ENCODE peak calls at places on chromosomes 11 and 22, in seven cellular contexts. T, V, Z, A, B, F and Q are unnamed samples.

GRCh38 chr11:62553839-62554361 is 7.3 kb upstream of the AHNAK start:
- DNase-seq in T (no peak), V (peak), Z (no peak), A (no peak), B (no peak), F (no peak), Q (no peak)

GRCh38 chr11:97893612-97894011 is 1127.1 kb upstream of the CNTN5 start:
- DNase-seq in T (no peak), V (no peak), Z (no peak), A (no peak), B (peak), F (no peak), Q (no peak)

GRCh38 chr11:38791346-38791961 is 2193.4 kb upstream of the RAG2 start:
- DNase-seq in T (peak), V (peak), Z (no peak), A (no peak), B (peak), F (no peak), Q (no peak)

GRCh38 chr11:44609028-44609782 is 43.7 kb downstream of the CD82 start:
- DNase-seq in T (no peak), V (no peak), Z (no peak), A (no peak), B (no peak), F (no peak), Q (no peak)

GRCh38 chr22:40263191-40263590 is 83.1 kb upstream of the ADSL start:
- DNase-seq in T (peak), V (no peak), Z (no peak), A (peak), B (no peak), F (no peak), Q (peak)

GRCh38 chr11:102120006-102120405 is 9.8 kb downstream of the YAP1 start:
- DNase-seq in T (no peak), V (peak), Z (no peak), A (peak), B (no peak), F (no peak), Q (no peak)

GRCh38 chr22:35629406-35630234 is 12.5 kb upstream of the MB start:
- DNase-seq in T (peak), V (peak), Z (peak), A (peak), B (no peak), F (peak), Q (peak)

GRCh38 chr22:32999039-32999861 is 58.9 kb downstream of the SYN3 start:
- DNase-seq in T (no peak), V (no peak), Z (no peak), A (no peak), B (no peak), F (no peak), Q (no peak)

GRCh38 chr11:71373791-71374454 is 74.3 kb downstream of the DHCR7 start:
- DNase-seq in T (no peak), V (no peak), Z (no peak), A (no peak), B (no peak), F (no peak), Q (no peak)

GRCh38 chr11:72349616-72350218 is 84.6 kb downstream of the CLPB start:
- DNase-seq in T (peak), V (no peak), Z (peak), A (no peak), B (peak), F (no peak), Q (no peak)

GRCh38 chr11:1770061-1770460 is 6.3 kb upstream of the CTSD start:
- DNase-seq in T (no peak), V (no peak), Z (no peak), A (no peak), B (no peak), F (no peak), Q (peak)
- TF ChIP-seq EP300 in T (no peak), V (no peak), Z (no peak), A (no peak), B (no peak), F (no peak), Q (no peak)

DNA sequence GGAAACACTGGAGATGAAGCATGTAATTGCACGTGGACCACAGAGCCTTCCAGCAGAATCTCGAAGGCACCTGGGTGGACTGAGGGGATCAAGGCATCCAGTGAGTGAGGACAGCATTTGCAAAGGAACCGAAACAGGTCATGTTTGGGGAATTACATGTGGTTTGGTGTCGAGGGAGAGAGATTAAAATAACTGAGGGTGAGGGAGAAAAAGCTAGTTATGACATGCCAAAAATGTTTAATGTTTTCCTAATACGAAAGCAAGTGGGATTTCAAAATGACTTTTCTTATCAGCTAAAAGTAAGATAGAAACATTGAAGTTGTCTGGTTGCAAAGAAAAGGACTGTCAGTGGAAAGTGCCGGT is 157.1 kb downstream of the BLID start:
- DNase-seq in T (no peak), V (no peak), Z (no peak), A (no peak), B (no peak), F (no peak), Q (no peak)
- TF ChIP-seq CTCF in T (no peak), V (no peak), Z (no peak), A (no peak), B (no peak), F (no peak), Q (no peak)

GRCh38 chr11:104700609-104701008 is 197.7 kb downstream of the CASP12 start:
- DNase-seq in T (no peak), V (no peak), Z (no peak), A (no peak), B (no peak), F (no peak), Q (no peak)

GRCh38 chr11:104705475-104706195 is 192.6 kb downstream of the CASP12 start:
- DNase-seq in T (no peak), V (no peak), Z (no peak), A (peak), B (no peak), F (no peak), Q (peak)

DNA sequence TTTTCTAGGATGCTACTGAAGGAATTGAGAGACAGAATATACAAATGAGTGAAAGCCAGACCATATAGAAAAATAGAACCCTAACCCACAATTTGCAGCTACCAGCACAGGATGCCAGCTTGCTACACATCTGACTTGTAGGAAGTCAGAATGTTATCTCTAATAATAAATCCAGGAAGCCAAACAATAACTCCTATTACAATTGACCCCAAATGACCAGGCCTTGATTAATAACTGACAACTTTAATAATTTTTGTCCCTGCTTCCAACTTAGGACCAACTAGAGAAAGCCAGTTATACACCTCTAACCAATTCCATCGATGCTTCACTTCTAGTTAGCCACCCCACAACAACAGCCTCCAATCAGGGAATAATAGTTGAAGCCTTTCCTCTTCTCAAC is 193.4 kb downstream of the CASP12 start:
- DNase-seq in T (no peak), V (no peak), Z (no peak), A (no peak), B (no peak), F (no peak), Q (no peak)
- H3K27ac ChIP-seq in T (no peak), V (no peak), Z (no peak), A (peak), B (no peak), F (no peak), Q (no peak)

GRCh38 chr11:79481795-79482194 is 41.0 kb upstream of the TENM4 start:
- DNase-seq in T (no peak), V (no peak), Z (no peak), A (no peak), B (no peak), F (no peak), Q (no peak)
- TF ChIP-seq EP300 in T (no peak), V (no peak), Z (no peak), A (no peak), B (no peak), F (no peak), Q (no peak)

GRCh38 chr11:32154275-32154674 is 63.4 kb downstream of the RCN1 start:
- DNase-seq in T (no peak), V (peak), Z (no peak), A (no peak), B (no peak), F (no peak), Q (no peak)
- TF ChIP-seq CTCF in T (no peak), V (no peak), Z (no peak), A (no peak), B (peak), F (no peak), Q (no peak)

GRCh38 chr11:86440305-86440716 is 65.6 kb downstream of the CCDC81 start:
- DNase-seq in T (no peak), V (no peak), Z (no peak), A (no peak), B (no peak), F (no peak), Q (no peak)
- H3K27ac ChIP-seq in T (no peak), V (no peak), Z (no peak), A (no peak), B (no peak), F (peak), Q (no peak)